ENCODE peak calls at places on chromosome 10, in seven cellular contexts. Y is neuronal stem cell, R is tibial nerve, X is lung, E is A549, L is right lobe of liver, A is upper lobe of left lung. S is an unnamed sample.

GRCh38 chr10:17599089-17599488 is 18.1 kb downstream of the HACD1 start:
- DNase-seq in Y (peak; percentile 4), R (no peak), X (no peak), E (peak; percentile 40), L (no peak), A (no peak), S (no peak)

GRCh38 chr10:13684252-13684791 is 97.6 kb downstream of the PRPF18 start:
- DNase-seq in Y (no peak), R (peak; percentile 30), X (peak; percentile 41), E (no peak), L (peak; percentile 63), A (peak; percentile 36), S (no peak)

GRCh38 chr10:43102063-43102828 is 25.4 kb downstream of the RET start:
- DNase-seq in Y (no peak), R (no peak), X (no peak), E (no peak), L (no peak), A (peak; percentile 58), S (no peak)

GRCh38 chr10:49184642-49185111 is 3.5 kb downstream of the TMEM273 start:
- DNase-seq in Y (no peak), R (no peak), X (peak; percentile 23), E (no peak), L (no peak), A (no peak), S (no peak)

GRCh38 chr10:60465801-60466200 is 76.1 kb upstream of the ANK3 start:
- DNase-seq in Y (no peak), R (no peak), X (no peak), E (no peak), L (no peak), A (no peak), S (no peak)

GRCh38 chr10:128080641-128081040 is 45.6 kb downstream of the MKI67 start:
- DNase-seq in Y (no peak), R (no peak), X (no peak), E (no peak), L (no peak), A (no peak), S (no peak)

GRCh38 chr10:58435297-58435696 is 50.1 kb downstream of the TFAM start:
- DNase-seq in Y (no peak), R (peak; percentile 48), X (peak; percentile 36), E (peak; percentile 85), L (no peak), A (no peak), S (no peak)

GRCh38 chr10:10520391-10521385 is 497.0 kb upstream of the CELF2 start:
- DNase-seq in Y (no peak), R (no peak), X (no peak), E (no peak), L (no peak), A (no peak), S (no peak)

GRCh38 chr10:78045237-78045636 is 11.6 kb downstream of the RPS24 start:
- DNase-seq in Y (no peak), R (no peak), X (no peak), E (no peak), L (no peak), A (no peak), S (no peak)

GRCh38 chr10:7090529-7090928 is 320.3 kb downstream of the SFMBT2 start:
- DNase-seq in Y (no peak), R (peak; percentile 19), X (no peak), E (no peak), L (no peak), A (no peak), S (no peak)

GRCh38 chr10:84499846-84500245 is 171.5 kb downstream of the CCSER2 start:
- DNase-seq in Y (peak; percentile 35), R (no peak), X (no peak), E (no peak), L (no peak), A (no peak), S (no peak)

GRCh38 chr10:78947226-78947625 is 121.5 kb upstream of the ZMIZ1 start:
- DNase-seq in Y (no peak), R (no peak), X (no peak), E (no peak), L (no peak), A (no peak), S (no peak)

GRCh38 chr10:79178614-79179403 is 110.0 kb downstream of the ZMIZ1 start:
- DNase-seq in Y (peak; percentile 48), R (no peak), X (no peak), E (no peak), L (no peak), A (no peak), S (no peak)

GRCh38 chr10:52066383-52066782 is 247.7 kb upstream of the DKK1 start:
- DNase-seq in Y (no peak), R (no peak), X (no peak), E (peak; percentile 11), L (no peak), A (no peak), S (no peak)

GRCh38 chr10:25557136-25557535 is 376.9 kb upstream of the MYO3A start:
- DNase-seq in Y (no peak), R (no peak), X (no peak), E (no peak), L (no peak), A (no peak), S (no peak)

GRCh38 chr10:60208676-60209269 is 180.9 kb downstream of the ANK3 start:
- DNase-seq in Y (peak; percentile 12), R (no peak), X (no peak), E (peak; percentile 59), L (no peak), A (no peak), S (no peak)

GRCh38 chr10:118175148-118175547 is 128.4 kb upstream of the RAB11FIP2 start:
- DNase-seq in Y (no peak), R (no peak), X (no peak), E (no peak), L (no peak), A (no peak), S (no peak)

GRCh38 chr10:84256510-84257342 is 11.9 kb downstream of the RGR start:
- DNase-seq in Y (peak; percentile 52), R (peak; percentile 21), X (peak; percentile 48), E (peak; percentile 67), L (peak; percentile 40), A (peak; percentile 88), S (no peak)

GRCh38 chr10:25334445-25334844 is 159.6 kb downstream of the GPR158 start:
- DNase-seq in Y (no peak), R (no peak), X (no peak), E (no peak), L (no peak), A (no peak), S (no peak)

GRCh38 chr10:95454940-95455339 is 106.2 kb downstream of the SORBS1 start:
- DNase-seq in Y (no peak), R (no peak), X (no peak), E (no peak), L (no peak), A (no peak), S (no peak)

GRCh38 chr10:86311176-86311575 is 55.4 kb downstream of the GRID1 start:
- DNase-seq in Y (no peak), R (no peak), X (no peak), E (no peak), L (no peak), A (no peak), S (no peak)

GRCh38 chr10:79412516-79412915 is 32.9 kb downstream of the ZCCHC24 start:
- DNase-seq in Y (no peak), R (no peak), X (no peak), E (no peak), L (no peak), A (no peak), S (no peak)

GRCh38 chr10:54776622-54777021 is 24.4 kb downstream of the PCDH15 start:
- DNase-seq in Y (no peak), R (no peak), X (no peak), E (no peak), L (no peak), A (no peak), S (no peak)

GRCh38 chr10:71891437-71891836 is 40.4 kb upstream of the PSAP start:
- DNase-seq in Y (no peak), R (no peak), X (no peak), E (no peak), L (no peak), A (peak; percentile 52), S (no peak)

GRCh38 chr10:71887767-71888166 is 36.7 kb upstream of the PSAP start:
- DNase-seq in Y (no peak), R (no peak), X (no peak), E (no peak), L (no peak), A (no peak), S (no peak)

GRCh38 chr10:71888248-71888622 is 37.2 kb upstream of the PSAP start:
- DNase-seq in Y (no peak), R (no peak), X (no peak), E (no peak), L (no peak), A (no peak), S (no peak)

GRCh38 chr10:71889388-71889987 is 38.4 kb upstream of the PSAP start:
- DNase-seq in Y (no peak), R (no peak), X (no peak), E (no peak), L (no peak), A (no peak), S (no peak)

GRCh38 chr10:71888623-71889387 is 37.8 kb upstream of the PSAP start:
- DNase-seq in Y (peak; percentile 23), R (peak; percentile 87), X (peak; percentile 89), E (peak; percentile 79), L (peak; percentile 83), A (peak; percentile 95), S (no peak)
- H3K27ac ChIP-seq in Y (no peak overlapping the region), R (peak overlapping the region; percentile 68), X (peak overlapping the region; percentile 50), E (peak overlapping the region; percentile 94), L (peak overlapping the region; percentile 34), A (peak overlapping the region; percentile 80), S (no peak overlapping the region)

GRCh38 chr10:69220510-69220909 is 378 bp downstream of the HKDC1 start:
- DNase-seq in Y (no peak), R (no peak), X (peak; percentile 55), E (peak; percentile 23), L (no peak), A (no peak), S (no peak)
- H3K4me3 ChIP-seq in Y (no peak overlapping the region), R (no peak overlapping the region), X (no peak overlapping the region), E (peak overlapping the region; percentile 55), L (peak overlapping the region; percentile 46), A (no peak overlapping the region), S (no peak overlapping the region)

GRCh38 chr10:63525021-63525420 is 3.8 kb downstream of the REEP3 start:
- DNase-seq in Y (no peak), R (no peak), X (no peak), E (no peak), L (no peak), A (no peak), S (no peak)
- H3K4me1 ChIP-seq in Y (peaks cover 4% of the 10 kb centered on the region), R (peaks cover 14% of the 10 kb centered on the region), X (peaks cover 4% of the 10 kb centered on the region), E (peaks cover 16% of the 10 kb centered on the region), L (peaks cover 13% of the 10 kb centered on the region), A (peaks cover 18% of the 10 kb centered on the region), S (peaks cover 12% of the 10 kb centered on the region)

DNA sequence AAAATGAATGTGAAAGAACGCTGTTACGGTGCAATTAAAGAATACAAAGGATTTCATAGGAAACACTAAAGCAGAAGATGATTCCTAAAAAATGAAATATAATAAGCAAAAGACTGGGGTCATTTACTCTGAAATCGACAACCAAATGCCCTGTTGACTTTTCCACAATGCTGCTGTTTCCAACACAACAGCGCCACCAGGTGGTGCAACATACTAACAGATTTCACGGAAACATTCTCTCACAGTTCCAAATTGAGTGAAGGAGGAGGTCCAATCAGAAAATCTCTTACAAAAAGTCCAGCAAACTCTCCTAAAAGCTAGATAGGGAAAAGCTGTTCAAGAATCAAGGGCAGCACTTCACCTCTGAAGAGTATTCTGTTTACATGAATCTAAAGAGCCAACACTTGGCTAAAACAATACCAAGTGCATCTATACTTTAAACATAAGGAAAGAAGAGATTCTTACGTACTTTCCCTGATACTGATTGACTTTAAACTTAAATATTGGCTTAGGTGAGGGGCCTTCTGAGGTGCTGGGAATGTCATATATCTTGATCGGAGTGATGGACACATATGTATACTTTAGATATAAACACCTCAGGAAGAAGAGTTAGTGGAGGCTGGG is 55.9 kb downstream of the UPF2 start:
- DNase-seq in Y (peak; percentile 75), R (peak; percentile 93), X (peak; percentile 64), E (peak; percentile 89), L (peak; percentile 82), A (no peak), S (peak; percentile 56)
- H3K27ac ChIP-seq in Y (no peak overlapping the region), R (no peak overlapping the region), X (no peak overlapping the region), E (peak overlapping the region; percentile 1), L (peak overlapping the region; percentile 86), A (no peak overlapping the region), S (no peak overlapping the region)